ENCODE peak calls at places on chromosomes 11 and 22, in nine cellular contexts. One of them, this sample, is unnamed.

GRCh38 chr11:12179019-12179418 is 68.6 kb downstream of the MICAL2 start:
- DNase-seq in tibial nerve: no peak
- DNase-seq in K562: no peak
- DNase-seq in esophagus squamous epithelium: no peak
- DNase-seq in IMR-90: no peak
- DNase-seq in prostate gland: no peak
- DNase-seq in A549: no peak
- DNase-seq in suprapubic skin: no peak
- DNase-seq in GM12891: no peak
- DNase-seq in this sample: no peak

GRCh38 chr22:23608583-23608982 is 23.5 kb downstream of the DRICH1 start:
- DNase-seq in tibial nerve: no peak
- DNase-seq in IMR-90: peak; percentile 39
- DNase-seq in suprapubic skin: no peak
- DNase-seq in prostate gland: no peak
- DNase-seq in GM12891: no peak
- DNase-seq in A549: no peak
- DNase-seq in esophagus squamous epithelium: no peak
- DNase-seq in K562: peak; percentile 17
- DNase-seq in this sample: no peak

GRCh38 chr22:47213571-47214230 is 451.3 kb downstream of the TBC1D22A start:
- DNase-seq in tibial nerve: no peak
- DNase-seq in suprapubic skin: peak; percentile 20
- DNase-seq in esophagus squamous epithelium: no peak
- DNase-seq in GM12891: no peak
- DNase-seq in A549: peak; percentile 28
- DNase-seq in K562: peak; percentile 57
- DNase-seq in prostate gland: no peak
- DNase-seq in IMR-90: no peak
- DNase-seq in this sample: peak; percentile 56

GRCh38 chr11:101357771-101358170 is 226.0 kb downstream of the TRPC6 start:
- DNase-seq in GM12891: no peak
- DNase-seq in IMR-90: no peak
- DNase-seq in suprapubic skin: no peak
- DNase-seq in esophagus squamous epithelium: no peak
- DNase-seq in tibial nerve: no peak
- DNase-seq in prostate gland: no peak
- DNase-seq in A549: no peak
- DNase-seq in K562: no peak
- DNase-seq in this sample: no peak

GRCh38 chr11:120021391-120021953 is 116.4 kb downstream of the TRIM29 start:
- DNase-seq in GM12891: no peak
- DNase-seq in esophagus squamous epithelium: no peak
- DNase-seq in tibial nerve: no peak
- DNase-seq in prostate gland: no peak
- DNase-seq in K562: no peak
- DNase-seq in IMR-90: no peak
- DNase-seq in suprapubic skin: no peak
- DNase-seq in A549: no peak
- DNase-seq in this sample: no peak

GRCh38 chr11:29484548-29484947 is 532.3 kb downstream of the KCNA4 start:
- DNase-seq in GM12891: no peak
- DNase-seq in IMR-90: no peak
- DNase-seq in tibial nerve: no peak
- DNase-seq in esophagus squamous epithelium: no peak
- DNase-seq in prostate gland: no peak
- DNase-seq in suprapubic skin: no peak
- DNase-seq in K562: no peak
- DNase-seq in A549: no peak
- DNase-seq in this sample: no peak

GRCh38 chr22:27223317-27224177 is 566.2 kb downstream of the MIAT start:
- DNase-seq in prostate gland: no peak
- DNase-seq in GM12891: no peak
- DNase-seq in K562: no peak
- DNase-seq in tibial nerve: no peak
- DNase-seq in esophagus squamous epithelium: no peak
- DNase-seq in A549: no peak
- DNase-seq in suprapubic skin: no peak
- DNase-seq in IMR-90: peak; percentile 89
- DNase-seq in this sample: no peak

GRCh38 chr11:119566299-119566698 is 143.3 kb upstream of the THY1 start:
- DNase-seq in GM12891: no peak
- DNase-seq in esophagus squamous epithelium: no peak
- DNase-seq in tibial nerve: no peak
- DNase-seq in A549: no peak
- DNase-seq in IMR-90: no peak
- DNase-seq in K562: no peak
- DNase-seq in suprapubic skin: no peak
- DNase-seq in prostate gland: no peak
- DNase-seq in this sample: no peak

GRCh38 chr11:108733479-108734116 is 68.7 kb downstream of the DDX10 start:
- DNase-seq in IMR-90: peak; percentile 62
- DNase-seq in K562: no peak
- DNase-seq in tibial nerve: no peak
- DNase-seq in GM12891: peak; percentile 5
- DNase-seq in prostate gland: no peak
- DNase-seq in esophagus squamous epithelium: no peak
- DNase-seq in A549: no peak
- DNase-seq in suprapubic skin: no peak
- DNase-seq in this sample: no peak
- TF ChIP-seq POLR2A in IMR-90: no peak
- TF ChIP-seq POLR2A in K562: no peak
- TF ChIP-seq POLR2A in tibial nerve: no peak
- TF ChIP-seq POLR2A in GM12891: no peak
- TF ChIP-seq POLR2A in prostate gland: no peak
- TF ChIP-seq POLR2A in esophagus squamous epithelium: no peak
- TF ChIP-seq POLR2A in A549: no peak
- TF ChIP-seq POLR2A in suprapubic skin: no peak
- TF ChIP-seq POLR2A in this sample: no peak

GRCh38 chr22:50531546-50532352 is 1.9 kb upstream of the TYMP start:
- DNase-seq in suprapubic skin: peak; percentile 92
- DNase-seq in GM12891: peak; percentile 52
- DNase-seq in IMR-90: peak; percentile 41
- DNase-seq in prostate gland: peak; percentile 74
- DNase-seq in esophagus squamous epithelium: no peak
- DNase-seq in tibial nerve: peak; percentile 63
- DNase-seq in A549: no peak
- DNase-seq in K562: no peak
- DNase-seq in this sample: peak; percentile 88
- TF ChIP-seq POLR2A in suprapubic skin: peak; percentile 17
- TF ChIP-seq POLR2A in GM12891: peak; percentile 53
- TF ChIP-seq POLR2A in IMR-90: no peak
- TF ChIP-seq POLR2A in prostate gland: peak; percentile 66
- TF ChIP-seq POLR2A in esophagus squamous epithelium: peak; percentile 57
- TF ChIP-seq POLR2A in tibial nerve: no peak
- TF ChIP-seq POLR2A in A549: peak; percentile 25
- TF ChIP-seq POLR2A in K562: no peak
- TF ChIP-seq POLR2A in this sample: peak; percentile 10

GRCh38 chr22:28988455-28988854 is 73.2 kb downstream of the C22orf31 start:
- DNase-seq in A549: no peak
- DNase-seq in GM12891: no peak
- DNase-seq in esophagus squamous epithelium: no peak
- DNase-seq in K562: no peak
- DNase-seq in IMR-90: no peak
- DNase-seq in suprapubic skin: no peak
- DNase-seq in tibial nerve: no peak
- DNase-seq in prostate gland: no peak
- DNase-seq in this sample: no peak

GRCh38 chr22:28992565-28993326 is 68.9 kb downstream of the C22orf31 start:
- DNase-seq in A549: no peak
- DNase-seq in esophagus squamous epithelium: no peak
- DNase-seq in IMR-90: no peak
- DNase-seq in tibial nerve: no peak
- DNase-seq in suprapubic skin: no peak
- DNase-seq in GM12891: no peak
- DNase-seq in prostate gland: no peak
- DNase-seq in K562: no peak
- DNase-seq in this sample: no peak

GRCh38 chr22:28989035-28989464 is 72.6 kb downstream of the C22orf31 start:
- DNase-seq in A549: no peak
- DNase-seq in K562: no peak
- DNase-seq in tibial nerve: no peak
- DNase-seq in prostate gland: no peak
- DNase-seq in suprapubic skin: no peak
- DNase-seq in GM12891: no peak
- DNase-seq in IMR-90: no peak
- DNase-seq in esophagus squamous epithelium: no peak
- DNase-seq in this sample: no peak

GRCh38 chr22:28989484-28989883 is 72.1 kb downstream of the C22orf31 start:
- DNase-seq in GM12891: no peak
- DNase-seq in esophagus squamous epithelium: no peak
- DNase-seq in IMR-90: no peak
- DNase-seq in tibial nerve: no peak
- DNase-seq in prostate gland: no peak
- DNase-seq in A549: no peak
- DNase-seq in K562: no peak
- DNase-seq in suprapubic skin: no peak
- DNase-seq in this sample: no peak

DNA sequence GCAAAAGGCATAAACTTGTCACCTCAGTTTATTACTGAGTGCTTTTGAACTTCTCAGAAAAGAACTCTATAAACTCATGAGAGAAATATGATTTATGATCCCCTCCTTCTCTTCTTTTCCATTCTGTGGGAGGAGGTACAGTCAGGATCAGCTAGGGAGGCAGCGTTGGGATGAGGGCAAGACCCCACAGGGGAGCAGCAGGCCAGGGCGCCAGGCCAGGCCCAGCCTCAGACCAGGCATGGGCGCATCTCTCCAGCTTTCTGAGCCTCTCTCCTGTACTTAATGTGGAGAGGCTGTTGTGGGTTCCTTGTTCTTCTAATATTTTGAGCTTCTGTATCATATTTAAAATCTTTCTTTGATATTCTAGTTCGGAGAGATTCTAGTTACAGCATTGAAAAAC is 71.7 kb downstream of the C22orf31 start:
- DNase-seq in suprapubic skin: no peak
- DNase-seq in IMR-90: no peak
- DNase-seq in esophagus squamous epithelium: no peak
- DNase-seq in prostate gland: no peak
- DNase-seq in GM12891: no peak
- DNase-seq in A549: no peak
- DNase-seq in K562: no peak
- DNase-seq in tibial nerve: no peak
- DNase-seq in this sample: no peak
- TF ChIP-seq POLR2A in suprapubic skin: no peak
- TF ChIP-seq POLR2A in IMR-90: no peak
- TF ChIP-seq POLR2A in esophagus squamous epithelium: no peak
- TF ChIP-seq POLR2A in prostate gland: no peak
- TF ChIP-seq POLR2A in GM12891: no peak
- TF ChIP-seq POLR2A in A549: no peak
- TF ChIP-seq POLR2A in K562: no peak
- TF ChIP-seq POLR2A in tibial nerve: no peak
- TF ChIP-seq POLR2A in this sample: no peak

GRCh38 chr11:126829716-126830115 is 170.9 kb downstream of the KIRREL3 start:
- DNase-seq in tibial nerve: no peak
- DNase-seq in prostate gland: no peak
- DNase-seq in K562: no peak
- DNase-seq in IMR-90: no peak
- DNase-seq in esophagus squamous epithelium: no peak
- DNase-seq in suprapubic skin: no peak
- DNase-seq in GM12891: no peak
- DNase-seq in A549: no peak
- DNase-seq in this sample: no peak
- TF ChIP-seq POLR2A in tibial nerve: no peak
- TF ChIP-seq POLR2A in prostate gland: no peak
- TF ChIP-seq POLR2A in K562: no peak
- TF ChIP-seq POLR2A in IMR-90: no peak
- TF ChIP-seq POLR2A in esophagus squamous epithelium: no peak
- TF ChIP-seq POLR2A in suprapubic skin: no peak
- TF ChIP-seq POLR2A in GM12891: no peak
- TF ChIP-seq POLR2A in A549: no peak
- TF ChIP-seq POLR2A in this sample: no peak

DNA sequence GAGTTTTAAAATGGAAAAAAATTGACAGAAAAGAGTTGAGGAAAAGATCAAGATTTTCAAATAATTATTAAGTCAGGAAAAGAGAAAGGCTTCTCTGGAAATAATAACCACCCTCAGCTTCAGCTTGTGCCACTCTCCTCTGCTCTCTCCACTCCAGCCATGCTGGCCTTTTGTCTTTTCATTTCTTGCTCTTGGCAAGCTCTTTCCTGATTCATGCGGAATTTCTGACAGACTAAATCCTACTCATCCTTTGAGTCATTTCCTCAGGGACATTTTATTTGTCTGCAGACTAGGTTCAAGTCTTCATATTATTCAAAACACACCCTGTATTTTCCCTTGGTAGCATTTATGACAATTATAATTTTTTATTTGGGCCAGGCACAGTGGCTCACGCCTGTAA is 7.7 kb upstream of the P4HA3 start:
- DNase-seq in K562: no peak
- DNase-seq in esophagus squamous epithelium: no peak
- DNase-seq in GM12891: no peak
- DNase-seq in suprapubic skin: no peak
- DNase-seq in tibial nerve: no peak
- DNase-seq in IMR-90: peak; percentile 93
- DNase-seq in prostate gland: no peak
- DNase-seq in A549: no peak
- DNase-seq in this sample: no peak
- TF ChIP-seq POLR2A in K562: no peak
- TF ChIP-seq POLR2A in esophagus squamous epithelium: no peak
- TF ChIP-seq POLR2A in GM12891: no peak
- TF ChIP-seq POLR2A in suprapubic skin: no peak
- TF ChIP-seq POLR2A in tibial nerve: no peak
- TF ChIP-seq POLR2A in IMR-90: peak; percentile 59
- TF ChIP-seq POLR2A in prostate gland: no peak
- TF ChIP-seq POLR2A in A549: no peak
- TF ChIP-seq POLR2A in this sample: no peak

DNA sequence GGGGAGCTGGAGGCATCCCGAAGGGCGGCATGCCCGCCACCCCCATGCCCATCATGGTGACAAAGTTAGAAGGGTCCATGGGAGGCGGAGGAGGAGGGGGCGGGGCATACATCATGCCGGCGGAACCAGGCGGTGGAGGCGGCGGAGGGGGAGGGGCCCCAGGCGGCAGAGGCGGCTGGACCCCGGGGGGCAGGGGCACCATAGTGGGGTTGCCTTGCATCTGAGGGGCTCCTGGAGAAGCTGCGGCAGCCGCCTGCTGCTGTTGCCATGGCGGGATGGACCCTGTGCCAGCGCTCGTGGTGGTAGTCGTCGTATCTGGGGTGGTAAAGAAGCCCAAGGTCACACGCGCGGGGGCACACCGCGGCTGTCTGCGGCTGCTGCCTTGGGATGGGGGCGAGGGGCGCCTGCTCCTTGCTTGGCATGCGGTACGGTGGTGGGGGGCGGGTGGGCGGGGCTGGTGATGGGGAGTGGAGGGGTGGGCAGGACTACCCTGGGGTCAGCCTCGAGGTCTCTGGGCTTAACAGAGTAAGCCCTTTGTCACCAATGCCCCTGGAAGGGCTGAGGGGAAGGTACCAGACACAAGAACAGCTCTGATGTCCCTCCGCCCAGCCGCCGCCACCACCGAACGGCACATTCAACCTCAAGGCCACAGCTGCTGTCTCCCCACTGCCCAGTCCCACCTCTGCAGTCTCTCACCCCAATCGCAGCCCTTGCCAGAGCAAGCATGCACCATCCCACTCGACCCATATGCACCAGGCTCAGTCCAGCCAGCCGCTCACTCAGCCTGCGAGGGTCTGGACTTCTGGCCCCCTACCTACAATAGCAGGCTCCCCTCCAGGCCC is 6.3 kb upstream of the PYGM start:
- DNase-seq in A549: no peak
- DNase-seq in K562: no peak
- DNase-seq in tibial nerve: no peak
- DNase-seq in IMR-90: no peak
- DNase-seq in prostate gland: no peak
- DNase-seq in esophagus squamous epithelium: no peak
- DNase-seq in GM12891: no peak
- DNase-seq in suprapubic skin: peak; percentile 70
- DNase-seq in this sample: no peak
- TF ChIP-seq POLR2A in A549: no peak
- TF ChIP-seq POLR2A in K562: no peak
- TF ChIP-seq POLR2A in tibial nerve: no peak
- TF ChIP-seq POLR2A in IMR-90: no peak
- TF ChIP-seq POLR2A in prostate gland: no peak
- TF ChIP-seq POLR2A in esophagus squamous epithelium: no peak
- TF ChIP-seq POLR2A in GM12891: no peak
- TF ChIP-seq POLR2A in suprapubic skin: no peak
- TF ChIP-seq POLR2A in this sample: no peak